ENCODE peak calls at places on chromosomes 16 and 17, in five cellular contexts. G is CD4-positive, CD25-positive, alpha-beta regulatory T cell; A is aorta; C is endothelial cell of umbilical vein; W is psoas muscle. B is an unnamed sample. For H3K4me1, H3K9me3 and H3K36me3, the result is how much of the 10 kb centered on the place peaks cover.

GRCh38 chr17:74761419-74761818 is 13.0 kb downstream of the NHERF1 start:
- DNase-seq in A (no peak), C (no peak), W (no peak), G (no peak), B (no peak)

GRCh38 chr16:68417711-68418301 is 30.5 kb downstream of the SMPD3 start:
- DNase-seq in A (no peak), C (peak), G (peak), W (no peak), B (no peak)

GRCh38 chr16:85437161-85438052 is 175.7 kb upstream of the GSE1 start:
- DNase-seq in W (no peak), A (peak), C (no peak), G (no peak), B (no peak)

GRCh38 chr16:86563489-86564345 is 2.9 kb upstream of the FOXC2 start:
- DNase-seq in W (peak), C (peak), G (peak), A (peak), B (peak)

GRCh38 chr17:49815761-49816281 is 27.3 kb downstream of the KAT7 start:
- DNase-seq in G (no peak), A (no peak), C (peak), W (no peak), B (no peak)

GRCh38 chr16:60907645-60908044 is 1128.6 kb downstream of the CDH8 start:
- DNase-seq in A (no peak), W (no peak), C (no peak), G (no peak), B (no peak)

GRCh38 chr16:14264560-14264959 is 193.4 kb downstream of the MRTFB start:
- DNase-seq in A (no peak), G (no peak), C (no peak), W (no peak), B (no peak)

GRCh38 chr16:715448-716249 is 731 bp downstream of the METRN start:
- DNase-seq in C (no peak), W (no peak), G (no peak), A (no peak), B (peak)

GRCh38 chr16:85673529-85674417 is 15.0 kb downstream of the GINS2 start:
- DNase-seq in W (no peak), G (no peak), C (peak), A (peak), B (no peak)

GRCh38 chr16:89923640-89924297 is 627 bp downstream of the TUBB3 start:
- DNase-seq in G (no peak), A (peak), W (no peak), C (no peak), B (peak)

GRCh38 chr16:4098496-4098895 is 17.7 kb downstream of the ADCY9 start:
- DNase-seq in C (peak), G (no peak), W (no peak), A (no peak), B (peak)

GRCh38 chr17:40548491-40548981 is 16.7 kb downstream of the CCR7 start:
- DNase-seq in W (no peak), C (no peak), G (no peak), A (no peak), B (no peak)

GRCh38 chr17:40545660-40546059 is 19.6 kb downstream of the CCR7 start:
- DNase-seq in C (no peak), G (no peak), A (no peak), W (peak), B (no peak)

GRCh38 chr17:40548982-40549680 is 16.1 kb downstream of the CCR7 start:
- DNase-seq in C (peak), W (peak), A (no peak), G (no peak), B (peak)

GRCh38 chr17:40547785-40548478 is 17.3 kb downstream of the CCR7 start:
- DNase-seq in A (no peak), W (no peak), G (no peak), C (no peak), B (no peak)

DNA sequence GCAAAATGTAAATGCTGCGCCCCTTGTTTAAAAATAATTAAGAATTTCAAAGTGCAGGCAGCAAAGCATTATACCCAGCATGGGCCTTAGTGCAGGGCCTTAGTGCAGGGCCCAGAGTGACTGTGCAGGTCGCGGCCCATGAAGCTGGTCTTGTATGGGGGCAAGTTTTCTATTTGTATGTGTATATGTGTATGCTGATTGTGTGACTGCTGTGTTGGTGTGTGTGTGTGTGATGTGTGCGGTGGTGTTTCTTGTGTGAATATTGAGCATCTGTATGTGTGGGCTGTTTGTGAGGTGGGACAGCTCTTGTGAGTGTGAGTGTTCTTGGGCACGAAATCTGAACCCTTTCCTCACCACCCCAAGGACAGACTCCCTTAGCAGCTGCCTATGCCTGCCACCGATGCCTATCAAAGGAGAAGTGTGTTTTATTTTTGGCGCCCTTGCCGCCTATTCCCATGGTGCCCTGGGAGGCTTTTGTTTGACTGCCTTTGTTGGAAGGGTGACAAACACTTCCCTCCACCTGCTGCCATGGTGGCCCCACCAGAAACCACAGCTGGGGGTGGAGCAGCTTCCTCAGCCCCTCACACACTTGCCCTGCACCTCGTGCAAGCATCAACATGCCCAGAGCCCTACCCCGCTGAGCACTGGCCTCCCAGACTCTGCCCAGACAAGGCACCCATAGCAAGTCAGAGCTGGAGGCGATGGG is 18.0 kb downstream of the CCR7 start:
- DNase-seq in C (no peak), G (peak), A (no peak), W (peak), B (no peak)
- H3K4me1 ChIP-seq in C (under half), G (half or more), A (under half), W (under half), B (half or more)

DNA sequence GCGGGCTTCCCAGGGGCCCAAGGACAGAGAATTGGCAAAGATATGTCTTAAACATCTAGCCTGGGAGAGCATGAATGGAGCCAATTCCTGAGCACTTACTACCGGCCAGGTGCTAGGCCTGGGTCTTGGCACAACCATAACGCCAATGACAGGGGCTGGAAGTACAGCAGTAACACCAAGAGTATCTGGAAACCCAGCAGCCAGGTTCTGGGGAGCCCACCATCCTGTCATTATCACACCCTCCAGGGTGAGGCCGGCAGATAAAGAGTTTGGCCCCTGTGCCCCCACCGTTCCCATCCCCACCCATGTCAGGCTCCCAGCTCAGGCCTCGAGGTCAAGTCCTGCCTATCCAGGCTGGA is 512 bp upstream of the TMC8 start:
- DNase-seq in G (no peak), W (no peak), C (no peak), A (no peak), B (no peak)
- H3K9me3 ChIP-seq in G (under half), W (under half), C (under half), A (under half), B (under half)

GRCh38 chr17:81102869-81103268 is 62.4 kb upstream of the PVALEF start:
- DNase-seq in A (no peak), W (no peak), C (no peak), G (no peak), B (no peak)
- H3K36me3 ChIP-seq in A (under half), W (under half), C (under half), G (under half), B (under half)

DNA sequence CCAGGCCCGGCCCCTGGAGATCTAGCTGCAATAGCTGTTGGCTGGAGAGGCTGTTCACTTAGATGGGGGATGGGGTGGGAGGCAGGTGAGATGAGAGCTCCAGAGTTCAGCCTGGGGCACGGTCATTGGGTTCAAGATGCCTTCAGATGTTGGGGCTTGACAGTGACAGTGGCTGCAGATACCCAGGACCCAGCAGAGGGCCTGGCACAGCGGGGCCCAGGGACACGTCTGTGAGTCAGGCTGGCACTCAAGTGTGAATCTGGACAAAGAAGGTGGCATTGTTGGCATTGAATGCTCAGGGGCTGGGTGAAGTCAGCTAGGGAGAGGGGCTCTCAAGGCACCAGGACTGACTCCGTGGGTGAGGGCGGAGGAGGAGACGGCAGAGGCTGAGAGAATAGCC is 328.1 kb downstream of the SEC14L1 start:
- DNase-seq in C (no peak), A (no peak), W (peak), G (no peak), B (no peak)
- H3K4me1 ChIP-seq in C (under half), A (under half), W (under half), G (half or more), B (under half)

GRCh38 chr17:69819316-69820087 is 255.5 kb upstream of the KCNJ16 start:
- DNase-seq in A (no peak), G (no peak), W (no peak), C (no peak), B (peak)
- H3K9me3 ChIP-seq in A (under half), G (under half), W (under half), C (under half), B (under half)

DNA sequence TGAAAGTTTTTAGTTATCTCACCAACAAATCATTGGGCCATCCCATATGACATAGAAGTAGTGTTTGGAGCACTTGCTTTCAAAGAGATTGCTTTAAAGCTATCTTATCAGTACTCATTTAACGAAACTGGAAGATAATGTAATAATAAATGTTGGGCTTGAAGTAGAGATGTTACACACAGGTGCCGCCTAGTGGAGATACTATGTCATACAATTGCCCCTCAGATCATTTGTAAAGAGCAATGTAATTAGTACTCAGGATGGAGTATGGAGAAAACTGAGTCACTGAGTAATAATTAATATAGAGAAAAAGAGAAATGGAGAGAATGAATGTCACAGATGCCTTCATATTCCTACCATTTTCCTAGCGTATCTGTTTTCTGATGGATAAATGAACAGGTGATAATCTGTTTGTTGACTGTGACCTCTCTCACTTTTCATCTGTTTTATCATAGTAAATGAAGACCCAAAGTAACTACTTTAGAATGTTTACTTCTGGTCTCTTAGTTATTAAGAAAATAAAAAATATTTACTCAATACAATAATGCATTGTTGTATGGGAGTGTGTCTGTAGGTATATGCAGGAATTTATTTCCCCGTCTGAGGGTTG is 80.4 kb downstream of the EFCAB5 start:
- DNase-seq in C (peak), W (no peak), A (no peak), G (peak), B (peak)
- H3K36me3 ChIP-seq in C (under half), W (under half), A (under half), G (under half), B (under half)

GRCh38 chr17:68460096-68460495 is 2.8 kb upstream of the WIPI1 start:
- DNase-seq in G (no peak), C (no peak), W (no peak), A (no peak), B (no peak)
- H3K4me1 ChIP-seq in G (half or more), C (under half), W (under half), A (under half), B (under half)

GRCh38 chr16:35744084-35744483 is 2284.7 kb downstream of the TP53TG3F start:
- DNase-seq in W (no peak), G (no peak), C (no peak), A (no peak), B (no peak)
- H3K9me3 ChIP-seq in W (under half), G (half or more), C (under half), A (under half), B (under half)

B was measured in adipocyte.